ENCODE peak calls at places on chromosomes 12 and 14, in ten cellular contexts. I, T, G, P, H, N, Z, D, R and L are unnamed samples.

GRCh38 chr14:52266179-52266578 is 1.3 kb upstream of the PTGDR start:
- DNase-seq in I (no peak), T (no peak), G (no peak), P (peak), H (peak), N (no peak), Z (no peak), D (peak), R (no peak), L (peak)

GRCh38 chr12:95804296-95804695 is 13.7 kb upstream of the NTN4 start:
- DNase-seq in I (no peak), T (no peak), G (no peak), P (no peak), H (no peak), N (no peak), Z (no peak), D (no peak), R (no peak), L (no peak)

GRCh38 chr12:59651230-59651920 is 55.5 kb downstream of the SLC16A7 start:
- DNase-seq in I (no peak), T (no peak), G (no peak), P (no peak), H (peak), N (no peak), Z (no peak), D (peak), R (no peak), L (peak)

GRCh38 chr12:34595749-34596733 is 573.7 kb downstream of the ALG10 start:
- DNase-seq in I (peak), T (no peak), G (peak), P (no peak), H (no peak), N (no peak), Z (no peak), D (no peak), R (peak), L (no peak)

GRCh38 chr14:39762576-39763401 is 330.6 kb upstream of the FBXO33 start:
- DNase-seq in I (no peak), T (peak), G (no peak), P (no peak), H (no peak), N (no peak), Z (peak), D (no peak), R (no peak), L (no peak)

GRCh38 chr12:95126076-95126475 is 52.7 kb upstream of the NR2C1 start:
- DNase-seq in I (no peak), T (no peak), G (no peak), P (no peak), H (no peak), N (no peak), Z (no peak), D (no peak), R (no peak), L (peak)

GRCh38 chr12:88895634-88896033 is 315.4 kb upstream of the KITLG start:
- DNase-seq in I (no peak), T (no peak), G (no peak), P (no peak), H (no peak), N (no peak), Z (no peak), D (no peak), R (no peak), L (no peak)

GRCh38 chr14:94542111-94542810 is 19.0 kb upstream of the SERPINA4 start:
- DNase-seq in I (no peak), T (peak), G (no peak), P (no peak), H (peak), N (no peak), Z (no peak), D (no peak), R (no peak), L (peak)

GRCh38 chr14:101600891-101601602 is 39.8 kb downstream of the DIO3 start:
- DNase-seq in I (no peak), T (no peak), G (no peak), P (no peak), H (no peak), N (no peak), Z (no peak), D (no peak), R (no peak), L (no peak)

GRCh38 chr12:112381421-112381897 is 772 bp downstream of the HECTD4 start:
- DNase-seq in I (no peak), T (peak), G (peak), P (no peak), H (no peak), N (peak), Z (no peak), D (peak), R (peak), L (peak)

GRCh38 chr12:122830517-122831214 is 4.6 kb upstream of the HIP1R start:
- DNase-seq in I (no peak), T (no peak), G (no peak), P (no peak), H (peak), N (no peak), Z (no peak), D (peak), R (no peak), L (peak)

GRCh38 chr14:69270097-69270496 is 10.1 kb downstream of the GALNT16 start:
- DNase-seq in I (no peak), T (no peak), G (no peak), P (no peak), H (no peak), N (no peak), Z (no peak), D (no peak), R (no peak), L (no peak)

GRCh38 chr14:22465201-22465835 is 123.7 kb downstream of the DAD1 start:
- DNase-seq in I (no peak), T (no peak), G (no peak), P (no peak), H (peak), N (no peak), Z (no peak), D (peak), R (no peak), L (peak)

GRCh38 chr14:76217179-76217578 is 65.5 kb downstream of the GPATCH2L start:
- DNase-seq in I (no peak), T (no peak), G (no peak), P (no peak), H (no peak), N (no peak), Z (no peak), D (no peak), R (no peak), L (no peak)
- TF ChIP-seq CTCF in I (no peak), T (no peak), G (no peak), P (no peak), H (no peak), N (no peak), Z (no peak), D (no peak), R (no peak), L (no peak)

GRCh38 chr12:57550628-57551549 is 1.0 kb downstream of the KIF5A start:
- DNase-seq in I (peak), T (no peak), G (no peak), P (no peak), H (no peak), N (no peak), Z (no peak), D (no peak), R (no peak), L (no peak)

GRCh38 chr12:57551637-57552305 is 1.9 kb downstream of the KIF5A start:
- DNase-seq in I (peak), T (no peak), G (no peak), P (no peak), H (no peak), N (no peak), Z (no peak), D (no peak), R (no peak), L (no peak)

GRCh38 chr12:57548488-57548887 is 1.4 kb upstream of the KIF5A start:
- DNase-seq in I (no peak), T (no peak), G (no peak), P (no peak), H (no peak), N (no peak), Z (no peak), D (no peak), R (no peak), L (no peak)

GRCh38 chr12:57549203-57549908 is 488 bp upstream of the KIF5A start:
- DNase-seq in I (no peak), T (no peak), G (no peak), P (no peak), H (no peak), N (no peak), Z (no peak), D (no peak), R (no peak), L (no peak)

GRCh38 chr12:57549909-57550627 is at the start of gene KIF5A:
- DNase-seq in I (peak), T (peak), G (no peak), P (no peak), H (no peak), N (peak), Z (no peak), D (no peak), R (peak), L (no peak)
- H3K4me3 ChIP-seq in I (peak), T (peak), G (peak), P (peak), H (peak), N (peak), Z (peak), D (peak), R (peak), L (peak)

DNA sequence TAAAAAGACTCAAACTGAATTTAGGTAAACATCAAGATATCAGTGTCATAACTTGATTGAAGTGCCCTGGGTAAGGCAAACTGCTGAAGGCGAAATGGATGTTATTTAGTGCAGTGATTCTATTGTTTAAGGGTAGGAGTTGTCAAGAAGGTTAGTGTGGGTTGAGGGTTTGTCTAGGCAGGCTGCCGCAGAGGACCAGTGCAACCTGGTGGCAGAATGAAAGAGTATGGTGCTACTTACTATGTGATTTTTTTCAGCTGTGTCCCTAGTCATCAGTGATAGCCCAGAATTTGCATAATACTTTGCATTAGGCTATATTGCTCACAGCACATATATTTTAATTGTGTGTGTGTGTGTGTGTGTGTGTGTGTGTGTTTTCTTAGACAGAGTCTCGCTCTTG is 1127.0 kb downstream of the GALC start:
- DNase-seq in I (no peak), T (no peak), G (no peak), P (no peak), H (no peak), N (no peak), Z (no peak), D (no peak), R (no peak), L (peak)
- TF ChIP-seq CTCF in I (no peak), T (no peak), G (no peak), P (no peak), H (no peak), N (no peak), Z (no peak), D (no peak), R (no peak), L (peak)

GRCh38 chr12:44531349-44531905 is 344.7 kb downstream of the NELL2 start:
- DNase-seq in I (no peak), T (no peak), G (no peak), P (no peak), H (no peak), N (no peak), Z (no peak), D (no peak), R (no peak), L (no peak)

GRCh38 chr12:44525806-44526654 is 350.1 kb downstream of the NELL2 start:
- DNase-seq in I (no peak), T (no peak), G (no peak), P (no peak), H (no peak), N (no peak), Z (no peak), D (no peak), R (no peak), L (no peak)

GRCh38 chr12:44521702-44522101 is 354.4 kb downstream of the NELL2 start:
- DNase-seq in I (no peak), T (no peak), G (no peak), P (no peak), H (no peak), N (no peak), Z (no peak), D (no peak), R (no peak), L (no peak)

GRCh38 chr12:44523828-44524227 is 352.3 kb downstream of the NELL2 start:
- DNase-seq in I (no peak), T (no peak), G (no peak), P (no peak), H (no peak), N (no peak), Z (no peak), D (no peak), R (no peak), L (no peak)

GRCh38 chr12:44526655-44527199 is 349.4 kb downstream of the NELL2 start:
- DNase-seq in I (no peak), T (no peak), G (no peak), P (no peak), H (no peak), N (no peak), Z (no peak), D (no peak), R (no peak), L (no peak)
- H3K4me3 ChIP-seq in I (no peak), T (no peak), G (no peak), P (no peak), H (no peak), N (no peak), Z (no peak), D (no peak), R (no peak), L (no peak)

DNA sequence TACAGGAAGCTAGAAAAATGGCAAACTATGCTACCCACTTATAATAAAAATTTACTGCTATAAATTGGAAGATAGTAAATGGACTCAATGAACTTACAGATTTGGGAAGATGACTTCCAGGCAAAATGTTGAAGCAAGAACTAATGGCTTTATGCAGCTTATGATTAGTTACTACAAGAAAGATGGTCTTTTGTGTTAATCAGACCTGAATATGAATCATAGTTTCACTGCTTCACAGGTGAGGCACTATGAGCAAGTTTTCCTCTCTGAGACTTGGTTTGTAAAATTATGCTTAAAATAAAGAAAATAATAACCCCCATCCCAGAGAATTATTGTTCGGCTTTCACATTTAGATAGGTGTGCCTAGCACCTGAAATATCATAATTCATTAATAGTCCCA is 19.8 kb upstream of the DCN start:
- DNase-seq in I (no peak), T (no peak), G (no peak), P (no peak), H (no peak), N (no peak), Z (no peak), D (peak), R (no peak), L (no peak)
- TF ChIP-seq CTCF in I (no peak), T (no peak), G (no peak), P (no peak), H (no peak), N (no peak), Z (no peak), D (no peak), R (no peak), L (no peak)

DNA sequence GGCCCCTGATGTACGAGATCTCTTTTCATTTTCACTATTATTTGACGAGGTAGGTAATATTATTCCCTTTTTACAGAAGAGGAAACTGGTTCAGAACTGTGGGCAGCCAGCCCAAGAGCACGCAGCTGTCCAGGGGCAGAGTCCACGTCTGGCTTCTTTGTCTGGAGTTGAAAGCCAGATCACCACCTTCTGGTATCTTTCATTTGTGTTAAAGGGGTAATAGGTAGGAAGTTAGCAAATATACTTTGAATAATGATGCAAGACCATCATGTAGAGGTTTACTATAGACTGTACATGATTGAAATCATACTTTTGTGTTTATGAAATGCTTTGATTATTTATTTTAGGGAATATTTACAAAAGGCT is 144.1 kb upstream of the AMIGO2 start:
- DNase-seq in I (no peak), T (no peak), G (peak), P (no peak), H (peak), N (no peak), Z (no peak), D (no peak), R (no peak), L (peak)
- H3K4me3 ChIP-seq in I (no peak), T (peak), G (no peak), P (no peak), H (no peak), N (peak), Z (no peak), D (no peak), R (no peak), L (no peak)

GRCh38 chr14:104386281-104386841 is 193.2 kb upstream of the C14orf180 start:
- DNase-seq in I (peak), T (no peak), G (no peak), P (peak), H (no peak), N (no peak), Z (no peak), D (no peak), R (peak), L (no peak)
- TF ChIP-seq CTCF in I (no peak), T (peak), G (no peak), P (no peak), H (no peak), N (no peak), Z (peak), D (no peak), R (no peak), L (no peak)